ENCODE peak calls at places on chromosomes 11 and 22, in eight cellular contexts. One of them, this sample, is unnamed.

GRCh38 chr11:103601230-103601846 is 435.1 kb upstream of the DDI1 start:
- DNase-seq in activated T-helper 9 cell treated with anti-CD3 and anti-CD28 coated beads, Interleukin-2, amount 50 U/mL, for 16 hours: no peak
- DNase-seq in activated effector memory CD4-positive, alpha-beta T cell treated with Interleukin-2 at 50 U/mL for 16 hours: no peak
- DNase-seq in esophagus muscularis mucosa: no peak
- DNase-seq in stimulated activated CD4-positive, alpha-beta T cell treated with anti-CD3 and anti-CD28 coated beads, Interleukin-2, amount 100 ng/mL, for 24 hours: no peak
- DNase-seq in NCI-H1048: no peak
- DNase-seq in effector memory CD8-positive, alpha-beta T cell: peak; percentile 6
- DNase-seq in iris pigment epithelial cell: peak; percentile 78
- DNase-seq in this sample: peak; percentile 78

GRCh38 chr11:116703421-116703820 is 69.4 kb downstream of the BUD13 start:
- DNase-seq in esophagus muscularis mucosa: no peak
- DNase-seq in stimulated activated CD4-positive, alpha-beta T cell treated with anti-CD3 and anti-CD28 coated beads, Interleukin-2, amount 100 ng/mL, for 24 hours: no peak
- DNase-seq in iris pigment epithelial cell: no peak
- DNase-seq in effector memory CD8-positive, alpha-beta T cell: peak; percentile 31
- DNase-seq in activated effector memory CD4-positive, alpha-beta T cell treated with Interleukin-2 at 50 U/mL for 16 hours: no peak
- DNase-seq in activated T-helper 9 cell treated with anti-CD3 and anti-CD28 coated beads, Interleukin-2, amount 50 U/mL, for 16 hours: no peak
- DNase-seq in NCI-H1048: no peak
- DNase-seq in this sample: peak; percentile 67

GRCh38 chr11:85843929-85844328 is 11.3 kb upstream of the CCDC83 start:
- DNase-seq in effector memory CD8-positive, alpha-beta T cell: no peak
- DNase-seq in activated effector memory CD4-positive, alpha-beta T cell treated with Interleukin-2 at 50 U/mL for 16 hours: no peak
- DNase-seq in NCI-H1048: no peak
- DNase-seq in activated T-helper 9 cell treated with anti-CD3 and anti-CD28 coated beads, Interleukin-2, amount 50 U/mL, for 16 hours: no peak
- DNase-seq in esophagus muscularis mucosa: no peak
- DNase-seq in stimulated activated CD4-positive, alpha-beta T cell treated with anti-CD3 and anti-CD28 coated beads, Interleukin-2, amount 100 ng/mL, for 24 hours: no peak
- DNase-seq in iris pigment epithelial cell: no peak
- DNase-seq in this sample: no peak

GRCh38 chr22:45452565-45453449 is 39.3 kb downstream of the RIBC2 start:
- DNase-seq in effector memory CD8-positive, alpha-beta T cell: no peak
- DNase-seq in activated effector memory CD4-positive, alpha-beta T cell treated with Interleukin-2 at 50 U/mL for 16 hours: no peak
- DNase-seq in NCI-H1048: no peak
- DNase-seq in iris pigment epithelial cell: no peak
- DNase-seq in esophagus muscularis mucosa: no peak
- DNase-seq in stimulated activated CD4-positive, alpha-beta T cell treated with anti-CD3 and anti-CD28 coated beads, Interleukin-2, amount 100 ng/mL, for 24 hours: no peak
- DNase-seq in activated T-helper 9 cell treated with anti-CD3 and anti-CD28 coated beads, Interleukin-2, amount 50 U/mL, for 16 hours: no peak
- DNase-seq in this sample: no peak

GRCh38 chr11:67418476-67419281 is 3.2 kb downstream of the CARNS1 start:
- DNase-seq in activated effector memory CD4-positive, alpha-beta T cell treated with Interleukin-2 at 50 U/mL for 16 hours: no peak
- DNase-seq in esophagus muscularis mucosa: no peak
- DNase-seq in effector memory CD8-positive, alpha-beta T cell: no peak
- DNase-seq in iris pigment epithelial cell: no peak
- DNase-seq in stimulated activated CD4-positive, alpha-beta T cell treated with anti-CD3 and anti-CD28 coated beads, Interleukin-2, amount 100 ng/mL, for 24 hours: no peak
- DNase-seq in NCI-H1048: no peak
- DNase-seq in activated T-helper 9 cell treated with anti-CD3 and anti-CD28 coated beads, Interleukin-2, amount 50 U/mL, for 16 hours: no peak
- DNase-seq in this sample: peak; percentile 30

GRCh38 chr11:87038235-87038960 is 664 bp downstream of the TMEM135 start:
- DNase-seq in activated T-helper 9 cell treated with anti-CD3 and anti-CD28 coated beads, Interleukin-2, amount 50 U/mL, for 16 hours: no peak
- DNase-seq in esophagus muscularis mucosa: no peak
- DNase-seq in NCI-H1048: no peak
- DNase-seq in stimulated activated CD4-positive, alpha-beta T cell treated with anti-CD3 and anti-CD28 coated beads, Interleukin-2, amount 100 ng/mL, for 24 hours: no peak
- DNase-seq in iris pigment epithelial cell: no peak
- DNase-seq in effector memory CD8-positive, alpha-beta T cell: no peak
- DNase-seq in activated effector memory CD4-positive, alpha-beta T cell treated with Interleukin-2 at 50 U/mL for 16 hours: no peak
- DNase-seq in this sample: peak; percentile 24

GRCh38 chr11:86990079-86990478 is 34.9 kb upstream of the FZD4 start:
- DNase-seq in NCI-H1048: no peak
- DNase-seq in stimulated activated CD4-positive, alpha-beta T cell treated with anti-CD3 and anti-CD28 coated beads, Interleukin-2, amount 100 ng/mL, for 24 hours: no peak
- DNase-seq in effector memory CD8-positive, alpha-beta T cell: no peak
- DNase-seq in esophagus muscularis mucosa: no peak
- DNase-seq in activated T-helper 9 cell treated with anti-CD3 and anti-CD28 coated beads, Interleukin-2, amount 50 U/mL, for 16 hours: no peak
- DNase-seq in activated effector memory CD4-positive, alpha-beta T cell treated with Interleukin-2 at 50 U/mL for 16 hours: no peak
- DNase-seq in iris pigment epithelial cell: peak; percentile 49
- DNase-seq in this sample: peak; percentile 51

GRCh38 chr11:6225024-6225423 is 9.4 kb downstream of the FHIP1B start:
- DNase-seq in activated T-helper 9 cell treated with anti-CD3 and anti-CD28 coated beads, Interleukin-2, amount 50 U/mL, for 16 hours: no peak
- DNase-seq in activated effector memory CD4-positive, alpha-beta T cell treated with Interleukin-2 at 50 U/mL for 16 hours: no peak
- DNase-seq in NCI-H1048: no peak
- DNase-seq in iris pigment epithelial cell: no peak
- DNase-seq in esophagus muscularis mucosa: no peak
- DNase-seq in effector memory CD8-positive, alpha-beta T cell: no peak
- DNase-seq in stimulated activated CD4-positive, alpha-beta T cell treated with anti-CD3 and anti-CD28 coated beads, Interleukin-2, amount 100 ng/mL, for 24 hours: no peak
- DNase-seq in this sample: no peak

GRCh38 chr11:46918087-46918751 is at the start of gene LRP4:
- DNase-seq in iris pigment epithelial cell: no peak
- DNase-seq in effector memory CD8-positive, alpha-beta T cell: no peak
- DNase-seq in activated T-helper 9 cell treated with anti-CD3 and anti-CD28 coated beads, Interleukin-2, amount 50 U/mL, for 16 hours: peak; percentile 23
- DNase-seq in NCI-H1048: no peak
- DNase-seq in activated effector memory CD4-positive, alpha-beta T cell treated with Interleukin-2 at 50 U/mL for 16 hours: no peak
- DNase-seq in esophagus muscularis mucosa: no peak
- DNase-seq in stimulated activated CD4-positive, alpha-beta T cell treated with anti-CD3 and anti-CD28 coated beads, Interleukin-2, amount 100 ng/mL, for 24 hours: peak; percentile 39
- DNase-seq in this sample: peak; percentile 77

GRCh38 chr22:22940961-22941605 is 53.5 kb downstream of the IGLL5 start:
- DNase-seq in stimulated activated CD4-positive, alpha-beta T cell treated with anti-CD3 and anti-CD28 coated beads, Interleukin-2, amount 100 ng/mL, for 24 hours: no peak
- DNase-seq in activated T-helper 9 cell treated with anti-CD3 and anti-CD28 coated beads, Interleukin-2, amount 50 U/mL, for 16 hours: no peak
- DNase-seq in effector memory CD8-positive, alpha-beta T cell: no peak
- DNase-seq in iris pigment epithelial cell: no peak
- DNase-seq in esophagus muscularis mucosa: no peak
- DNase-seq in NCI-H1048: no peak
- DNase-seq in activated effector memory CD4-positive, alpha-beta T cell treated with Interleukin-2 at 50 U/mL for 16 hours: no peak
- DNase-seq in this sample: no peak

GRCh38 chr11:18701614-18702216 is 3.1 kb downstream of the TMEM86A start:
- DNase-seq in NCI-H1048: no peak
- DNase-seq in effector memory CD8-positive, alpha-beta T cell: no peak
- DNase-seq in activated T-helper 9 cell treated with anti-CD3 and anti-CD28 coated beads, Interleukin-2, amount 50 U/mL, for 16 hours: no peak
- DNase-seq in esophagus muscularis mucosa: no peak
- DNase-seq in stimulated activated CD4-positive, alpha-beta T cell treated with anti-CD3 and anti-CD28 coated beads, Interleukin-2, amount 100 ng/mL, for 24 hours: no peak
- DNase-seq in activated effector memory CD4-positive, alpha-beta T cell treated with Interleukin-2 at 50 U/mL for 16 hours: no peak
- DNase-seq in iris pigment epithelial cell: no peak
- DNase-seq in this sample: no peak

GRCh38 chr11:95925011-95925410 is 1.1 kb upstream of the MTMR2 start:
- DNase-seq in iris pigment epithelial cell: peak; percentile 66
- DNase-seq in stimulated activated CD4-positive, alpha-beta T cell treated with anti-CD3 and anti-CD28 coated beads, Interleukin-2, amount 100 ng/mL, for 24 hours: no peak
- DNase-seq in NCI-H1048: no peak
- DNase-seq in effector memory CD8-positive, alpha-beta T cell: no peak
- DNase-seq in activated T-helper 9 cell treated with anti-CD3 and anti-CD28 coated beads, Interleukin-2, amount 50 U/mL, for 16 hours: no peak
- DNase-seq in esophagus muscularis mucosa: no peak
- DNase-seq in activated effector memory CD4-positive, alpha-beta T cell treated with Interleukin-2 at 50 U/mL for 16 hours: no peak
- DNase-seq in this sample: peak; percentile 22

This sample was measured in astrocyte of the hippocampus.